ENCODE peak calls at places on chromosomes 12 and 14, in six cellular contexts. Y is transverse colon, A is heart left ventricle, P is body of pancreas, V is suprapubic skin, J is Peyer's patch. T is an unnamed sample.

GRCh38 chr12:93468008-93468371 is 676 bp downstream of the MRPL42 start:
- DNase-seq in Y (no peak), A (no peak), P (no peak), V (no peak), J (no peak), T (no peak)

GRCh38 chr12:46494424-46494823 is 121.9 kb upstream of the SLC38A2 start:
- DNase-seq in Y (no peak), A (no peak), P (no peak), V (no peak), J (no peak), T (no peak)

GRCh38 chr12:72295744-72296143 is 23.6 kb downstream of the TRHDE start:
- DNase-seq in Y (no peak), A (no peak), P (no peak), V (no peak), J (no peak), T (no peak)

GRCh38 chr14:79972230-79972629 is 239.1 kb downstream of the DIO2 start:
- DNase-seq in Y (no peak), A (no peak), P (no peak), V (no peak), J (no peak), T (no peak)

GRCh38 chr12:57526477-57527126 is 4.0 kb downstream of the MBD6 start:
- DNase-seq in Y (no peak), A (no peak), P (no peak), V (no peak), J (no peak), T (no peak)

GRCh38 chr12:24356189-24356708 is 406.8 kb upstream of the SOX5 start:
- DNase-seq in Y (no peak), A (no peak), P (no peak), V (no peak), J (no peak), T (no peak)

GRCh38 chr12:129379076-129379804 is 524.6 kb downstream of the TMEM132D start:
- DNase-seq in Y (no peak), A (no peak), P (no peak), V (no peak), J (no peak), T (no peak)

GRCh38 chr12:132354982-132355680 is 25.7 kb upstream of the GALNT9 start:
- DNase-seq in Y (no peak), A (no peak), P (no peak), V (no peak), J (no peak), T (no peak)

GRCh38 chr14:29222671-29223268 is 456.2 kb downstream of the FOXG1 start:
- DNase-seq in Y (no peak), A (no peak), P (no peak), V (no peak), J (no peak), T (no peak)

GRCh38 chr12:45285717-45286116 is 69.8 kb downstream of the ANO6 start:
- DNase-seq in Y (no peak), A (no peak), P (no peak), V (no peak), J (no peak), T (no peak)

GRCh38 chr12:107544947-107545346 is 140.7 kb upstream of the PWP1 start:
- DNase-seq in Y (no peak), A (no peak), P (no peak), V (no peak), J (no peak), T (no peak)

GRCh38 chr12:19967486-19967885 is 400.9 kb upstream of the PDE3A start:
- DNase-seq in Y (no peak), A (no peak), P (peak; percentile 24), V (no peak), J (no peak), T (no peak)

GRCh38 chr14:90605430-90605829 is 208.6 kb downstream of the CALM1 start:
- DNase-seq in Y (no peak), A (no peak), P (no peak), V (no peak), J (no peak), T (no peak)

GRCh38 chr12:39503445-39503844 is 60.5 kb upstream of the KIF21A start:
- DNase-seq in Y (no peak), A (no peak), P (no peak), V (no peak), J (no peak), T (no peak)

GRCh38 chr12:24042651-24043050 is 93.2 kb upstream of the SOX5 start:
- DNase-seq in Y (no peak), A (no peak), P (no peak), V (no peak), J (no peak), T (no peak)

GRCh38 chr12:49051777-49052438 is 8.7 kb downstream of the KMT2D start:
- DNase-seq in Y (no peak), A (no peak), P (no peak), V (no peak), J (no peak), T (no peak)

GRCh38 chr12:89225808-89226368 is 126.4 kb downstream of the DUSP6 start:
- DNase-seq in Y (peak; percentile 64), A (peak; percentile 9), P (peak; percentile 61), V (no peak), J (no peak), T (no peak)

GRCh38 chr12:52336641-52337040 is 15.4 kb upstream of the KRT83 start:
- DNase-seq in Y (no peak), A (no peak), P (no peak), V (no peak), J (no peak), T (no peak)

GRCh38 chr14:90019824-90020523 is 41.8 kb upstream of the KCNK13 start:
- DNase-seq in Y (no peak), A (no peak), P (no peak), V (no peak), J (no peak), T (no peak)

DNA sequence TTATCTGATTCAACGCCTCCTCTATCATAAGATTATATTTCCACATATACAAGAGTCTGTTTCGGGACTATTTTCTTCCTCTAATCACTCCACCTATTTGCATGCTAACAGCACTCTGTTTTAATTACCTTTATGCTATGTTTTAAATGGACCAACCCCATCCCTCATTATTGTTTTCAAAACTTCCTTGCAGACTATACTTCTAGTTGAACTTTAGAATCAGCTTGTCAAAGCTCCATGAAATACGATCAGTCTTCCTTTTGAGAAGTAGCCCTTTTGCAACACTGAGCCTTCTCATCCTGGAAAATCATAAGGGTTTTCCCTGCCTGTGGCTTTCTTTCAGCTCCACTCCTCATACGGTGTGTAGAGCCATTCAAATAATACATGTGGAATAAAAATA is 36.9 kb downstream of the ATG14 start:
- DNase-seq in Y (no peak), A (no peak), P (no peak), V (no peak), J (no peak), T (no peak)
- H3K27ac ChIP-seq in Y (peak overlapping the region; percentile 11), A (no peak overlapping the region), P (no peak overlapping the region), V (no peak overlapping the region), J (no peak overlapping the region), T (no peak overlapping the region)

DNA sequence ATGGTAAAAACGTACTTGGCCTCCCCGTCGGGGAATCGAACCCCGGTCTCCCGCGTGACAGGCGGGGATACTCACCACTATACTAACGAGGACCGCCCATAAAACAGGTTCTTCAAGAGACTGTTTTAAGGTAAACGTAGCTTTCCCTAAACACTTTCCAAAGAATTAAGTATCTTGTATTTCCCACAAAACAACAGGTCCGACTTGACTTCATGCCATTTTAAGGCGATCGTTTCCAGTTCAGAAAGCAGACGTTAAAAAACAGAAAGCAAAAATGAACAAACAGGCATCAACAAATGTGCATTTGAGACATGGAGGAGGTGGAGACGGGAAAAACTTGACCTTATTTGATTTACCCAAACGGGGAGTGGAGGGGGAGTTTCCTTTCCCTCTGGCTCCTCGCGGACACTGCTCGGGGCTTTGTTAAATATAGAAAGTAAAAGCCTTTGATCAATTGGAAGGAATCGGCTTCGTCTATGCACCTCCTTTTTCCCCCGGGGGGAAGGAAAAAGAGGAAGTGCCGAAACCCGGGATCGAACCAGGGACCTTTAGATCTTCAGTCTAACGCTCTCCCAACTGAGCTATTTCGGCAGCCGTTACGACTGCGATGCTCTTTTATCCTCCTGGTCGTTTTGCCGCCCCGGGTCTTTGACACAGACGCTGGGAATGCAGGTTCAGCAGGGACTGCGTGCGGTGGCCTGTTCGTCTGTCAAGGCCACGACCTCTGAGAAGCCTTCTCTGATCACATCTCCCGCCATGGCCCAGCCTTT is 13.1 kb upstream of the UBC start:
- DNase-seq in Y (peak; percentile 95), A (peak; percentile 91), P (peak; percentile 95), V (peak; percentile 98), J (peak; percentile 94), T (peak; percentile 93)
- TF ChIP-seq POLR2A in Y (no peak), A (no peak), P (no peak), V (peak; percentile 12), J (peak; percentile 28), T (no peak)

DNA sequence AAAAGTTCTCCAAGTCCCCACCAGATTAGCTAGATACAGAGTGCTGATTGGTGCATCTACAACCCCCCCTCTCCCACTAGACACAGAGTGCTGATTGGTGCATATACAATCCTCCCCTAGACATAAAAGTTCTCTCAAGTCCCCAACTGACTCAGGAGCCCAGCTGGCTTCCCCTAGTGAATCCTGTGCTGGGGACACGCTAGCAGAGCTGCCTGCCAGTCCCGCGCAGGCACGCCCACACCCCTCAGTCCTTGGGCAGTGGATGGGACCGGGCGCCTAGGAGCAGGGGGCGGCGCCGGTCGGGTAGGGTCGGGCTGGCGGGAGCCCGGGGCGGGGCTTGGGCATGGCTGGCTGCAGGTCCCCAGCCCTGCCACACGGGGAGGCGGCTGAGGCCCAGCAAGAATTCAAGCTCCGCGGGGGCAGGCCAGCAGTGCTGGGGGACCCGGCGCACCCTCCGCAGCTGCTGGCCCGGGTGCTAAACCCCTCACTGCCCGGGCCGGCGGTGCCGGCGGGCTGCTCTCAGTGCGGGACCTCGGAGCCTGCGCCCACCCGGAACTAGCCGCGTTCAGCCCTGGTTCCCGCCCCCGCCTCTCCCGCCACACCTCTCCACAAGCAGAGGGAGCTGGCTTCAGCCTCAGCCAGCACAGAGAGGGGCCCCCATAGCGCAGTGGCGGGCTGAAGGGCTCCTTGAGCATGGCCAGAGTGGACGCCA is 64.3 kb upstream of the DDHD1 start:
- DNase-seq in Y (peak; percentile 77), A (peak; percentile 65), P (peak; percentile 79), V (peak; percentile 82), J (peak; percentile 82), T (peak; percentile 41)
- H3K27ac ChIP-seq in Y (peak overlapping the region; percentile 64), A (peak overlapping the region; percentile 35), P (no peak overlapping the region), V (peak overlapping the region; percentile 1), J (peak overlapping the region; percentile 73), T (peak overlapping the region; percentile 7)

GRCh38 chr14:23009483-23009938 is 432 bp downstream of the C14orf93 start:
- DNase-seq in Y (no peak), A (no peak), P (no peak), V (no peak), J (no peak), T (no peak)
- TF ChIP-seq POLR2A in Y (no peak), A (no peak), P (no peak), V (no peak), J (no peak), T (no peak)